ENCODE peak calls at places on chromosomes 16 and 17, in eight cellular contexts. One of them, this sample, is unnamed.

GRCh38 chr16:28212532-28212873 is 738 bp upstream of the XPO6 start:
- DNase-seq in CD8-positive, alpha-beta T cell: no peak
- DNase-seq in lung: no peak
- DNase-seq in psoas muscle: no peak
- DNase-seq in AG04450: no peak
- DNase-seq in astrocyte of the spinal cord: peak
- DNase-seq in WERI-Rb-1: no peak
- DNase-seq in IMR-90: peak
- DNase-seq in this sample: no peak

GRCh38 chr17:35295686-35296085 is 52.8 kb downstream of the SLFN5 start:
- DNase-seq in WERI-Rb-1: no peak
- DNase-seq in IMR-90: no peak
- DNase-seq in psoas muscle: no peak
- DNase-seq in AG04450: no peak
- DNase-seq in CD8-positive, alpha-beta T cell: no peak
- DNase-seq in lung: no peak
- DNase-seq in astrocyte of the spinal cord: no peak
- DNase-seq in this sample: no peak

GRCh38 chr16:48499822-48500440 is 110.0 kb downstream of the N4BP1 start:
- DNase-seq in AG04450: peak
- DNase-seq in astrocyte of the spinal cord: peak
- DNase-seq in psoas muscle: no peak
- DNase-seq in CD8-positive, alpha-beta T cell: no peak
- DNase-seq in WERI-Rb-1: no peak
- DNase-seq in IMR-90: peak
- DNase-seq in lung: no peak
- DNase-seq in this sample: peak

GRCh38 chr17:36653374-36653773 is 52.0 kb downstream of the MRM1 start:
- DNase-seq in CD8-positive, alpha-beta T cell: no peak
- DNase-seq in WERI-Rb-1: peak
- DNase-seq in psoas muscle: no peak
- DNase-seq in astrocyte of the spinal cord: no peak
- DNase-seq in lung: no peak
- DNase-seq in AG04450: no peak
- DNase-seq in IMR-90: no peak
- DNase-seq in this sample: no peak

GRCh38 chr16:16150117-16150877 is 73.0 kb downstream of the ABCC6 start:
- DNase-seq in IMR-90: peak
- DNase-seq in AG04450: peak
- DNase-seq in WERI-Rb-1: no peak
- DNase-seq in lung: no peak
- DNase-seq in CD8-positive, alpha-beta T cell: no peak
- DNase-seq in psoas muscle: peak
- DNase-seq in astrocyte of the spinal cord: peak
- DNase-seq in this sample: no peak

GRCh38 chr17:42578282-42578869 is 847 bp upstream of the PSMC3IP start:
- DNase-seq in AG04450: no peak
- DNase-seq in CD8-positive, alpha-beta T cell: no peak
- DNase-seq in WERI-Rb-1: peak
- DNase-seq in astrocyte of the spinal cord: peak
- DNase-seq in lung: peak
- DNase-seq in IMR-90: peak
- DNase-seq in psoas muscle: peak
- DNase-seq in this sample: peak

GRCh38 chr17:5077781-5078105 is 524 bp upstream of the ZFP3 start:
- DNase-seq in astrocyte of the spinal cord: no peak
- DNase-seq in WERI-Rb-1: no peak
- DNase-seq in psoas muscle: no peak
- DNase-seq in CD8-positive, alpha-beta T cell: no peak
- DNase-seq in IMR-90: no peak
- DNase-seq in AG04450: no peak
- DNase-seq in lung: no peak
- DNase-seq in this sample: no peak

GRCh38 chr16:89880477-89881367 is 7.3 kb downstream of the TCF25 start:
- DNase-seq in lung: no peak
- DNase-seq in AG04450: no peak
- DNase-seq in IMR-90: no peak
- DNase-seq in CD8-positive, alpha-beta T cell: no peak
- DNase-seq in WERI-Rb-1: no peak
- DNase-seq in astrocyte of the spinal cord: no peak
- DNase-seq in psoas muscle: no peak
- DNase-seq in this sample: no peak

GRCh38 chr16:9072806-9073341 is 18.6 kb upstream of the HAPSTR1 start:
- DNase-seq in lung: no peak
- DNase-seq in psoas muscle: no peak
- DNase-seq in IMR-90: peak
- DNase-seq in WERI-Rb-1: no peak
- DNase-seq in CD8-positive, alpha-beta T cell: no peak
- DNase-seq in AG04450: peak
- DNase-seq in astrocyte of the spinal cord: peak
- DNase-seq in this sample: no peak

GRCh38 chr16:57826706-57827625 is 24.7 kb upstream of the KIFC3 start:
- DNase-seq in WERI-Rb-1: no peak
- DNase-seq in IMR-90: no peak
- DNase-seq in astrocyte of the spinal cord: no peak
- DNase-seq in CD8-positive, alpha-beta T cell: no peak
- DNase-seq in lung: no peak
- DNase-seq in psoas muscle: peak
- DNase-seq in AG04450: no peak
- DNase-seq in this sample: no peak

GRCh38 chr16:57829969-57830360 is 27.7 kb upstream of the KIFC3 start:
- DNase-seq in psoas muscle: peak
- DNase-seq in CD8-positive, alpha-beta T cell: no peak
- DNase-seq in IMR-90: no peak
- DNase-seq in astrocyte of the spinal cord: no peak
- DNase-seq in WERI-Rb-1: no peak
- DNase-seq in AG04450: no peak
- DNase-seq in lung: no peak
- DNase-seq in this sample: no peak

GRCh38 chr16:57826040-57826434 is 23.7 kb upstream of the KIFC3 start:
- DNase-seq in IMR-90: no peak
- DNase-seq in lung: no peak
- DNase-seq in astrocyte of the spinal cord: no peak
- DNase-seq in AG04450: no peak
- DNase-seq in WERI-Rb-1: no peak
- DNase-seq in psoas muscle: no peak
- DNase-seq in CD8-positive, alpha-beta T cell: no peak
- DNase-seq in this sample: no peak

GRCh38 chr16:57830890-57831484 is 28.7 kb upstream of the KIFC3 start:
- DNase-seq in psoas muscle: no peak
- DNase-seq in AG04450: no peak
- DNase-seq in lung: no peak
- DNase-seq in astrocyte of the spinal cord: peak
- DNase-seq in IMR-90: no peak
- DNase-seq in CD8-positive, alpha-beta T cell: no peak
- DNase-seq in WERI-Rb-1: no peak
- DNase-seq in this sample: no peak

DNA sequence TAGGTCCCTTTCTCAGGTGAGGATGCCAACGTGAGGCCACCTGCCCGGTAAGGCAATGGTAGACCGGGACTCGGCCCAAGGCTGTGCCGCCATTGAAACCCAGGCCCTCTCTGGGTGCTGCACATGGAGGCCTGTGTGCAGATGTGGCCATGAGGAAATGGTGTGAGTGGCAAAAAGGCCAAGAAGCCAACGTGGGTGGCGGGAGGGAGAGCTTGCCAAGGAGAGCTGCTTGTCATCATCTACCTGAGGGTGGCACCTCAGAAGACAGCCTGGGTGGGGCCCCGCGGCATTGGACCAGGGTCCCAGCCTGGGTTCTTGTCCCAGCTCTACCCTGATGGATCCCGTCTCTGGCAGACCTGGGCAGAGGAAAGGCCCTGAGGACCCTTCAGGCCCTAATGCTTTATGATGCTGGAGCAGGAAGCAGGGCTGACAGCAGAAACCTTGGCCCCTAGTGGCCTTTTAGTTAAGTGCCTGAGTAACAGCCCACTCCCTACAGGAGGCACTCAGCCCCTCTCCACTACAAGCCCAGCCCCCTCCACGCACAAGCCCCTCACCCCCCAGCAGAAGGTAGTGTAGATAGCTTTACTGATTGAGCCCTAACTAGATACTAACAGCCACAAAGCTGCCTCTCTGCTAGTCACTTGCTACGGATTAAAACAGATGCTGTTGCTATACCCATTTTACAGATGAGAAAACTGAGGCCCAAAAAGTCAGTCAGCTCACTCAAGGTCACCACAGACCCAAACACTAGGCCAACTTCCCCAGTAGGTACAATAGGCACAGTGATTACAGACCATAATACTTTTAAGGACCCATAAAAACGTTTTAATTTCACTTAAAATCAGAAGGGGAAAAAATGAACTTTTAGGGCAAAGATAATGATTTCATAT is 26.2 kb upstream of the KIFC3 start:
- DNase-seq in IMR-90: no peak
- DNase-seq in psoas muscle: peak
- DNase-seq in astrocyte of the spinal cord: no peak
- DNase-seq in CD8-positive, alpha-beta T cell: no peak
- DNase-seq in lung: no peak
- DNase-seq in WERI-Rb-1: no peak
- DNase-seq in AG04450: no peak
- DNase-seq in this sample: no peak
- TF ChIP-seq CTCF in IMR-90: no peak
- TF ChIP-seq CTCF in psoas muscle: no peak
- TF ChIP-seq CTCF in astrocyte of the spinal cord: peak
- TF ChIP-seq CTCF in CD8-positive, alpha-beta T cell: no peak
- TF ChIP-seq CTCF in lung: no peak
- TF ChIP-seq CTCF in WERI-Rb-1: peak
- TF ChIP-seq CTCF in AG04450: peak
- TF ChIP-seq CTCF in this sample: no peak

DNA sequence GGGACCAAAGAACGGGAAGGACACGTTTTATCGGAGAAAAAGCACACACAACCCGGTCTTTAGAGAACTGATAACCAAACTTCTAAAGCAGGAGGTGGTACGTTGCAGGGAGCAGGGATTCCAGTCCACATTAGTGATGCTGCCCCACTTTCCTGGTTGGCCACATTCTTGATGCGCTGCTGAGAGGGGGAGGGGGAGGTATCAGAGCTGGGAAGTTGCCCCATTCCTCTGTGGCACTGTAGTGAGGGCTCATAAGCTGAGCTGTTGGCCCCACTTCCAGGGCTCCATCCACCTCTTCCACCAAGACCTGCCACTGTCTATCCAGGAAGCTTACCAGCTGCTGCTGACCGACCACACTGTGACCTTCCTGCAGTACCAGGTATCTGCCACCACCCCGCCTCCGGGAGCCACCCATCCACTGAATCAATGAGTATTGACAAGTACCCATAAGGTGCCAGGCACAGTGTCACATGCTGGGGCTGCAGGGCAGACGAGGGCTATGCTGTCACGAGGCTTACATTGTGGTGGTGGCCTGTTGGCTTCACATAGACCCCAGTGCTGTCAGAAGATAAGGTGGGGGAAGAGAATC is 1.0 kb downstream of the TSEN54 start:
- DNase-seq in astrocyte of the spinal cord: no peak
- DNase-seq in psoas muscle: no peak
- DNase-seq in IMR-90: no peak
- DNase-seq in lung: no peak
- DNase-seq in AG04450: no peak
- DNase-seq in WERI-Rb-1: peak
- DNase-seq in CD8-positive, alpha-beta T cell: no peak
- DNase-seq in this sample: no peak
- TF ChIP-seq CTCF in astrocyte of the spinal cord: no peak
- TF ChIP-seq CTCF in psoas muscle: no peak
- TF ChIP-seq CTCF in IMR-90: no peak
- TF ChIP-seq CTCF in lung: no peak
- TF ChIP-seq CTCF in AG04450: no peak
- TF ChIP-seq CTCF in WERI-Rb-1: peak
- TF ChIP-seq CTCF in CD8-positive, alpha-beta T cell: no peak
- TF ChIP-seq CTCF in this sample: no peak

DNA sequence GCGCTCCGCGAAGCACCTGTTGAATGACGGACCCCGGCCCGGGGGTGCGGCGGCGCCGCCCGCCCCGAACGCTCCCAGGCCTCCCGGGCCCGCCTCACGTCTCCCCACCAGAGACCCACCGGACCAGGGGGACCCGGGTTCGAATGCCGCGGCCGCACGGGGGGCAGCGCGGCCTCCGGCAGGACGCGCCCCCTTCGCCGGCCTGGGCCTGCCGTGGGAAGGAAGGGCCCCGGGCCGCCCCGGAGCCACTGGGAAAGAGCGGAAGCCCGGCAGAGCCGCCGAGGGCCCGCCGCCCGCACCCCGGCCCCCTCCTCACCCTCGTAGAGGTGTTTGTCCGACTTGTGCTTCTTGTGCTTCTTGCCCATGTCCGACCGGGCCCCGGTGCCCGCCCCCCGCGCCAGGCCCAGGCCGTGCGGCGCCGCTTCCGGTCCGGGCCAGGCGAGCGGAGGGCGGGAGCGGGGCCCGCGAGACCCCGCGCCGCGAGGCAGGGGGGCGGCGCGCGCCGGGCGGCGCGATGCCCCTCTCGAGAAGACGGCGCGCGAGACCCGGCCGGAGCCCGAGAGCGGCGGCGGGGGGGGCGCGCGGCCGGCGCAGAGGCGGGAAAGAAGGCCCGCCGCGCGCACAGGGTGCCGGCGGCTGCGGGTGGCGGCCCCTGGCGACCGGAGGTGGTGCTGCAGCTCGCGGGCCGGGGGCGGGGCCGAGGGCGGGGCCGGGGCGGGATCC is at the start of gene BRD7:
- DNase-seq in lung: no peak
- DNase-seq in CD8-positive, alpha-beta T cell: peak
- DNase-seq in psoas muscle: peak
- DNase-seq in AG04450: no peak
- DNase-seq in IMR-90: peak
- DNase-seq in WERI-Rb-1: peak
- DNase-seq in astrocyte of the spinal cord: peak
- DNase-seq in this sample: no peak
- TF ChIP-seq CTCF in lung: peak
- TF ChIP-seq CTCF in CD8-positive, alpha-beta T cell: no peak
- TF ChIP-seq CTCF in psoas muscle: peak
- TF ChIP-seq CTCF in AG04450: peak
- TF ChIP-seq CTCF in IMR-90: peak
- TF ChIP-seq CTCF in WERI-Rb-1: peak
- TF ChIP-seq CTCF in astrocyte of the spinal cord: peak
- TF ChIP-seq CTCF in this sample: peak

DNA sequence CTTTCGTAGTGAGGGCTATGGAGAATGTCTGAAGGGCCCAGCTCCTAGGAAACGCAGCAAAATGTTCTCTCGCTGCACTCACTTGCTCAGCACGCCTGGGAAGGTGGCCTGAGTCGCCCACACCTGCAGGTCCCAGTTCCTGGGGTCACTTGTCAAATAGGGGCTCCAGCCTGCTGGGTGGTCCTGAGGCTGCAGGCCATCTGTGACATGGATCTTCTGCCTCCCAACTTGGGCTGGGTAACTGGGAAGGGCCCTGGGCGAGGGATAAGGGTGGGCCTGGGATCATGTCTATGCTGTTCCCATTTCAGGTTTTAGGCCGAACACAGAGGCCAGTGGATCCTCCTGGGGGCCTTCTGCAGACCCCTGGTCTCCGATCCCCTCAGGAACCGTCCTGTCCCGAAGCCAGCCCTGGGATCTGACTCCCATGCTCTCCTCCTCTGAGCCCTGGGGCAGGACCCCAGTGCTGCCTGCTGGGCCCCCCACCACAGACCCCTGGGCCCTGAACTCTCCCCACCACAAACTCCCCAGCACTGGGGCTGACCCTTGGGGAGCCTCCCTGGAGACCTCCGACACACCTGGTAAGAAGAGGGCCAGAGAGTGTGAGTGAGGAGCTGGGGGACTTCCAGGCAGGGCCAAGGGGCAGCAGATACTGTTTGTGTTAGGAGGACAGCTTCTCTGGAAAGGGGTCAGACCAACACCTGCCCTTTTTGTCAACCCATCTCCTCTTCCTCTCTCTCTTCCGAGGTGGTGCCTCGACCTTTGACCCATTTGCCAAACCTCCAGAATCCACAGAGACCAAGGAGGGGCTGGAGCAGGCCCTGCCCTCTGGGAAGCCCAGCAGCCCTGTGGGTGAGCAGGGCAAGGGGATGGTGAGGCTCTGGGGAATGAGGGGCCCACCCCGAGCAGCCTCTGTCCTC is 6.2 kb upstream of the SPATA20 start:
- DNase-seq in IMR-90: no peak
- DNase-seq in astrocyte of the spinal cord: no peak
- DNase-seq in WERI-Rb-1: no peak
- DNase-seq in psoas muscle: no peak
- DNase-seq in AG04450: no peak
- DNase-seq in CD8-positive, alpha-beta T cell: no peak
- DNase-seq in lung: no peak
- DNase-seq in this sample: no peak
- TF ChIP-seq CTCF in IMR-90: no peak
- TF ChIP-seq CTCF in astrocyte of the spinal cord: no peak
- TF ChIP-seq CTCF in WERI-Rb-1: no peak
- TF ChIP-seq CTCF in psoas muscle: no peak
- TF ChIP-seq CTCF in AG04450: no peak
- TF ChIP-seq CTCF in CD8-positive, alpha-beta T cell: no peak
- TF ChIP-seq CTCF in lung: no peak
- TF ChIP-seq CTCF in this sample: no peak